ENCODE peak calls at places on chromosomes 5 and 9, in four cellular contexts. W, E, H and L are unnamed samples.

GRCh38 chr5:164357405-164358033 is 852.1 kb downstream of the MAT2B start:
- DNase-seq in W (no peak), H (no peak), E (peak), L (no peak)

GRCh38 chr5:40171971-40172370 is 507.7 kb upstream of the PTGER4 start:
- DNase-seq in W (no peak), H (no peak), E (no peak), L (no peak)

GRCh38 chr9:101463397-101463796 is 27.8 kb upstream of the ALDOB start:
- DNase-seq in E (no peak), H (no peak), W (no peak), L (no peak)

GRCh38 chr5:884345-885126 is 8.1 kb downstream of the BRD9 start:
- DNase-seq in W (no peak), E (no peak), H (no peak), L (no peak)

GRCh38 chr5:56838409-56839039 is 23.2 kb downstream of the MAP3K1 start:
- DNase-seq in W (peak), E (peak), H (peak), L (no peak)

GRCh38 chr5:93582677-93583524 is at the start of gene NR2F1:
- DNase-seq in W (peak), E (peak), H (no peak), L (peak)

GRCh38 chr5:97501965-97502305 is 318.9 kb upstream of the RIOK2 start:
- DNase-seq in W (no peak), H (no peak), E (no peak), L (no peak)

GRCh38 chr5:154608531-154609011 is 130.5 kb upstream of the HAND1 start:
- DNase-seq in W (no peak), E (no peak), H (no peak), L (no peak)

GRCh38 chr9:95506438-95506691 is 10.4 kb downstream of the PTCH1 start:
- DNase-seq in W (peak), H (no peak), E (peak), L (no peak)

GRCh38 chr5:84709075-84709474 is 324.4 kb upstream of the EDIL3 start:
- DNase-seq in E (no peak), W (no peak), H (no peak), L (no peak)

GRCh38 chr5:27947088-27947487 is 908.7 kb upstream of the CDH9 start:
- DNase-seq in H (no peak), E (no peak), W (no peak), L (no peak)

GRCh38 chr5:139232161-139232724 is 34.1 kb upstream of the SIL1 start:
- DNase-seq in E (peak), W (no peak), H (peak), L (no peak)

GRCh38 chr5:124478139-124478737 is 268.2 kb downstream of the ZNF608 start:
- DNase-seq in E (no peak), H (no peak), W (peak), L (no peak)

GRCh38 chr9:16501726-16502125 is 368.7 kb downstream of the BNC2 start:
- DNase-seq in E (no peak), W (no peak), H (no peak), L (no peak)

GRCh38 chr9:4796988-4797956 is 4.5 kb downstream of the RCL1 start:
- DNase-seq in W (peak), E (peak), H (no peak), L (peak)

GRCh38 chr5:53381-54174 is 38.4 kb upstream of the PLEKHG4B start:
- DNase-seq in E (peak), H (no peak), W (no peak), L (peak)

GRCh38 chr5:17225551-17225950 is 8.1 kb downstream of the BASP1 start:
- DNase-seq in E (no peak), H (no peak), W (no peak), L (no peak)

GRCh38 chr9:18675973-18676372 is 202.0 kb downstream of the ADAMTSL1 start:
- DNase-seq in W (no peak), H (no peak), E (no peak), L (no peak)

GRCh38 chr5:133992429-133993151 is 12.2 kb downstream of the VDAC1 start:
- DNase-seq in W (no peak), H (no peak), E (no peak), L (no peak)

GRCh38 chr5:132457371-132458225 is 33.0 kb downstream of the IRF1 start:
- DNase-seq in W (peak), H (no peak), E (no peak), L (no peak)

GRCh38 chr5:171315925-171316257 is 6.8 kb downstream of the TLX3 start:
- DNase-seq in H (no peak), E (no peak), W (no peak), L (no peak)

GRCh38 chr5:10760033-10760975 is 730 bp downstream of the DAP start:
- DNase-seq in E (peak), H (no peak), W (peak), L (peak)

GRCh38 chr9:83491995-83492394 is 46.2 kb downstream of the FRMD3 start:
- DNase-seq in W (no peak), H (no peak), E (no peak), L (no peak)

GRCh38 chr9:93174976-93175375 is 9.0 kb upstream of the WNK2 start:
- DNase-seq in E (no peak), W (no peak), H (no peak), L (no peak)

GRCh38 chr9:75133396-75133795 is 45.1 kb downstream of the OSTF1 start:
- DNase-seq in E (no peak), H (no peak), W (no peak), L (no peak)

GRCh38 chr5:92687793-92688467 is 893.1 kb downstream of the NR2F1-AS1 start:
- DNase-seq in W (peak), E (no peak), H (no peak), L (no peak)

GRCh38 chr9:94865599-94866456 is 139.3 kb downstream of the AOPEP start:
- DNase-seq in H (no peak), E (no peak), W (no peak), L (no peak)

GRCh38 chr5:14669415-14669814 is 4.9 kb downstream of the OTULIN start:
- DNase-seq in E (no peak), H (no peak), W (no peak), L (no peak)

GRCh38 chr5:14669975-14670374 is 5.5 kb downstream of the OTULIN start:
- DNase-seq in H (no peak), E (no peak), W (peak), L (no peak)

GRCh38 chr5:14667290-14667689 is 2.8 kb downstream of the OTULIN start:
- DNase-seq in H (no peak), E (no peak), W (no peak), L (no peak)

GRCh38 chr5:14667770-14668169 is 3.3 kb downstream of the OTULIN start:
- DNase-seq in E (no peak), H (no peak), W (no peak), L (no peak)

DNA sequence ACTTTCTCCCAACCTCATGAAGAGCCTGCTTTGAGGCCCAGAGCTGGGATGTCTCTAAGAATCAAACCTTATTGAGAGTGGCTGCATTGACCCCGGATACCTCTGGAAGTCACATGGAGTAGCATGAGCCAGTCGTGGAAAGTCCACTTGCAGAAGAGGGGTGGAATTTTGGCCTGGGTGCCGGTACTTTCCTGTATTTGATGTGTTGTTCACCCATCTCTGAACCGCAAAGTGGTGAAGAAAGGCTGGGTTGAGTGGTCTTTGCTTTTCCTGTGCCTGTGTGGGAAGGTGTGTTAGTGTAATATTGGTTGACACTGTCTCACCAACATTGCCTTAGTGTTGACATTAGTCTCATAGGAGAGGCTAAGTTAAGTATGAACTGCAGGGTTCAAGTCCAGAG is 3.7 kb downstream of the OTULIN start:
- DNase-seq in W (peak), H (peak), E (no peak), L (no peak)
- TF ChIP-seq ETV6 in W (no peak), H (peak), E (no peak), L (no peak)

DNA sequence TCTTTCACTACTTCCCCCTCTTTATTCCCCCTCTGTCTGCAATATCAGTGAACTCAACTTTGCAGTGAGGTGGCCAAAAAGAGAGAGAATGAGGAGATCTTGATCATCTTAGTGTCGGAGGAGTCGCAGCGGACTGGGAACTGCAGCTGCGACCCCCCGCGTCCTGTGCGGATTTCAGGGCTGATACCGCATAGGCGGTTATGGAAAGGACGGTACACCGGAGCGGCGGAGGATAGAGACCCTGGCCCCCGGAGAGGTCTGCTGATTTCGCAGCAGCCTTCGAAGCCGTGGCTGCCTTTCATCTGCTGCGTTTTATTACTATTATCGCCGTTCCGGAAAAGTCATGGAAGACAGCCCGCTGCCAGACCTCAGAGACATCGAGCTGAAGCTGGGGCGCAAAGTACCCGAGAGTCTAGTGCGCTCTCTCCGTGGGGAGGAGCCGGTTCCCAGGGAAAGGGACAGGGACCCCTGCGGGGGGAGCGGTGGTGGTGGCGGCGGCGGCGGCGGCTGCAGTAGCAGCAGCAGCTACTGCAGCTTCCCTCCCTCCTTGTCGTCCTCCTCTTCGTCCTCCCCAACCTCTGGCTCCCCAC is 648 bp downstream of the LURAP1L start:
- DNase-seq in E (no peak), H (no peak), W (no peak), L (peak)
- TF ChIP-seq ETV6 in E (no peak), H (no peak), W (no peak), L (no peak)

GRCh38 chr5:14125262-14125661 is 17.9 kb upstream of the TRIO start:
- DNase-seq in E (no peak), W (no peak), H (no peak), L (no peak)

GRCh38 chr5:14128079-14128478 is 15.1 kb upstream of the TRIO start:
- DNase-seq in H (no peak), W (no peak), E (no peak), L (no peak)

GRCh38 chr5:14131855-14132503 is 11.2 kb upstream of the TRIO start:
- DNase-seq in E (no peak), W (peak), H (no peak), L (no peak)

GRCh38 chr5:14127587-14127986 is 15.6 kb upstream of the TRIO start:
- DNase-seq in H (no peak), E (no peak), W (no peak), L (no peak)

GRCh38 chr5:14129123-14129522 is 14.0 kb upstream of the TRIO start:
- DNase-seq in W (no peak), H (no peak), E (no peak), L (no peak)
- TF ChIP-seq ETV6 in W (no peak), H (no peak), E (no peak), L (no peak)

GRCh38 chr5:111227805-111228204 is 3.6 kb downstream of the CAMK4 start:
- DNase-seq in E (no peak), H (no peak), W (no peak), L (no peak)
- TF ChIP-seq ETV6 in E (no peak), H (no peak), W (no peak), L (no peak)

DNA sequence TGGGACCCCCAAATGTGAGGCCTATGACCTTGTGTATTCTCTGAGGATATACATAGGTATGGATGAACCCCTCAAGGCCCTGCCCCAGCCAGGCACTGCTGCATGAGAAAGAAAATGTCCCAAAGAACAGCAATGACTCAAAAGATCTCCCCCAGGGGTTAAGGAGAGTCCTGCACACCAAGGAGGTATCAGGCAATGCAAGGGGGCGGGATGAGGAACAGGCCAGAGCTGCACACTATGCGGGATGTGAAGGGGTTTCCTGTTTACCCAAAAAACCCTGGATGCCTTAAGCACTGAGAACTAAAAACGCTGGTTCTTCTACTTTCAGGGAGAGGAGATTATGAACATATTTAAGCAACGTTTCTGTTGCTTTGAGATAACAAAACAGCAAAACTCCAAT is 3.4 kb downstream of the RAPGEF1 start:
- DNase-seq in H (no peak), E (no peak), W (no peak), L (no peak)
- TF ChIP-seq ETV6 in H (no peak), E (no peak), W (no peak), L (no peak)